ENCODE peak calls at places on chromosomes 11 and 22, in eight cellular contexts. H is stimulated activated CD8-positive, alpha-beta memory T cell treated with anti-CD3 and anti-CD28 coated beads, Interleukin-7, amount 100 ng/mL, for 4 hours; T is NCI-H146; D is posterior vena cava; S is GM04504; M is Peyer's patch; G is SK-N-DZ; L is GM23338. R is an unnamed sample.

GRCh38 chr22:18983120-18983651 is 47.1 kb upstream of the PRODH start:
- DNase-seq in H (no peak), T (no peak), D (peak), S (no peak), M (peak), G (no peak), L (no peak), R (no peak)

GRCh38 chr11:76796511-76797203 is 13.5 kb downstream of the TSKU start:
- DNase-seq in H (no peak), T (no peak), D (peak), S (no peak), M (peak), G (no peak), L (no peak), R (no peak)

GRCh38 chr22:48703265-48703941 is 1124.3 kb downstream of the BRD1 start:
- DNase-seq in H (no peak), T (no peak), D (peak), S (no peak), M (peak), G (no peak), L (no peak), R (no peak)

GRCh38 chr22:25777870-25778269 is 35.9 kb downstream of the MYO18B start:
- DNase-seq in H (no peak), T (peak), D (no peak), S (peak), M (no peak), G (peak), L (peak), R (peak)

GRCh38 chr11:35639591-35640179 is 21.4 kb downstream of the FJX1 start:
- DNase-seq in H (no peak), T (peak), D (no peak), S (no peak), M (no peak), G (no peak), L (peak), R (no peak)

GRCh38 chr11:62139526-62140301 is 15.9 kb downstream of the INCENP start:
- DNase-seq in H (no peak), T (no peak), D (peak), S (no peak), M (no peak), G (no peak), L (no peak), R (no peak)

GRCh38 chr11:1531961-1532586 is 40.0 kb downstream of the DUSP8 start:
- DNase-seq in H (no peak), T (no peak), D (peak), S (peak), M (no peak), G (no peak), L (no peak), R (peak)

GRCh38 chr11:114315749-114316368 is 19.7 kb downstream of the NNMT start:
- DNase-seq in H (no peak), T (peak), D (no peak), S (no peak), M (no peak), G (no peak), L (peak), R (no peak)

GRCh38 chr11:10376061-10376460 is 71.2 kb downstream of the ADM start:
- DNase-seq in H (no peak), T (no peak), D (no peak), S (no peak), M (no peak), G (no peak), L (no peak), R (peak)

GRCh38 chr11:70128435-70128906 is 50.4 kb downstream of the ANO1 start:
- DNase-seq in H (no peak), T (peak), D (no peak), S (no peak), M (no peak), G (no peak), L (peak), R (no peak)

GRCh38 chr22:39622881-39623367 is 52.4 kb downstream of the CACNA1I start:
- DNase-seq in H (peak), T (no peak), D (peak), S (no peak), M (peak), G (no peak), L (peak), R (no peak)

GRCh38 chr11:75001686-75002085 is 13.0 kb downstream of the NEU3 start:
- DNase-seq in H (no peak), T (no peak), D (no peak), S (no peak), M (no peak), G (no peak), L (no peak), R (no peak)

GRCh38 chr11:45803981-45804805 is 756 bp upstream of the SLC35C1 start:
- DNase-seq in H (no peak), T (peak), D (peak), S (peak), M (peak), G (peak), L (peak), R (no peak)

GRCh38 chr11:68601147-68601546 is 83.2 kb upstream of the GAL start:
- DNase-seq in H (no peak), T (no peak), D (no peak), S (no peak), M (no peak), G (no peak), L (no peak), R (no peak)

GRCh38 chr11:12900496-12900895 is 108.6 kb upstream of the RASSF10 start:
- DNase-seq in H (no peak), T (no peak), D (no peak), S (peak), M (no peak), G (no peak), L (no peak), R (peak)

GRCh38 chr22:38719196-38719595 is 13.5 kb downstream of the GTPBP1 start:
- DNase-seq in H (no peak), T (no peak), D (no peak), S (no peak), M (no peak), G (no peak), L (no peak), R (no peak)

GRCh38 chr11:68609761-68610160 is 74.6 kb upstream of the GAL start:
- DNase-seq in H (no peak), T (no peak), D (no peak), S (no peak), M (no peak), G (no peak), L (peak), R (no peak)